ENCODE peak calls at places on chromosomes 4 and X, in five cellular contexts. One of them, this sample, is unnamed.

GRCh38 chr4:185578284-185578683 is 43.0 kb upstream of the PDLIM3 start:
- DNase-seq in EL: no peak
- DNase-seq in right lobe of liver: no peak
- DNase-seq in midbrain: no peak
- DNase-seq in central memory CD4-positive, alpha-beta T cell: no peak
- DNase-seq in this sample: no peak

GRCh38 chrX:103063918-103064434 is at the start of gene BEX1:
- DNase-seq in EL: peak
- DNase-seq in right lobe of liver: peak
- DNase-seq in midbrain: peak
- DNase-seq in central memory CD4-positive, alpha-beta T cell: peak
- DNase-seq in this sample: no peak

GRCh38 chrX:45233541-45233940 is 32.9 kb upstream of the DIPK2B start:
- DNase-seq in EL: no peak
- DNase-seq in right lobe of liver: no peak
- DNase-seq in midbrain: no peak
- DNase-seq in central memory CD4-positive, alpha-beta T cell: no peak
- DNase-seq in this sample: no peak

GRCh38 chr4:5799406-5799805 is 88.4 kb downstream of the EVC start:
- DNase-seq in EL: no peak
- DNase-seq in right lobe of liver: no peak
- DNase-seq in midbrain: no peak
- DNase-seq in central memory CD4-positive, alpha-beta T cell: no peak
- DNase-seq in this sample: no peak

GRCh38 chrX:149830192-149830873 is 48.6 kb downstream of the MAGEA9 start:
- DNase-seq in EL: peak
- DNase-seq in right lobe of liver: no peak
- DNase-seq in midbrain: no peak
- DNase-seq in central memory CD4-positive, alpha-beta T cell: peak
- DNase-seq in this sample: no peak

GRCh38 chr4:26863512-26863911 is 2.9 kb downstream of the STIM2 start:
- DNase-seq in EL: no peak
- DNase-seq in right lobe of liver: no peak
- DNase-seq in midbrain: no peak
- DNase-seq in central memory CD4-positive, alpha-beta T cell: no peak
- DNase-seq in this sample: no peak

GRCh38 chrX:45322382-45322781 is 121.7 kb upstream of the DIPK2B start:
- DNase-seq in EL: peak
- DNase-seq in right lobe of liver: no peak
- DNase-seq in midbrain: peak
- DNase-seq in central memory CD4-positive, alpha-beta T cell: no peak
- DNase-seq in this sample: no peak

GRCh38 chr4:71938776-71939175 is 93.0 kb upstream of the NPFFR2 start:
- DNase-seq in EL: no peak
- DNase-seq in right lobe of liver: no peak
- DNase-seq in midbrain: no peak
- DNase-seq in central memory CD4-positive, alpha-beta T cell: no peak
- DNase-seq in this sample: no peak

GRCh38 chrX:13220916-13221315 is 98.9 kb downstream of the ATXN3L start:
- DNase-seq in EL: peak
- DNase-seq in right lobe of liver: no peak
- DNase-seq in midbrain: no peak
- DNase-seq in central memory CD4-positive, alpha-beta T cell: no peak
- DNase-seq in this sample: no peak

GRCh38 chrX:44244008-44244407 is 99.5 kb downstream of the EFHC2 start:
- DNase-seq in EL: peak
- DNase-seq in right lobe of liver: no peak
- DNase-seq in midbrain: peak
- DNase-seq in central memory CD4-positive, alpha-beta T cell: peak
- DNase-seq in this sample: no peak

GRCh38 chr4:26804876-26805275 is 55.8 kb upstream of the STIM2 start:
- DNase-seq in EL: no peak
- DNase-seq in right lobe of liver: no peak
- DNase-seq in midbrain: no peak
- DNase-seq in central memory CD4-positive, alpha-beta T cell: no peak
- DNase-seq in this sample: no peak

GRCh38 chr4:37689353-37689752 is 3.2 kb upstream of the RELL1 start:
- DNase-seq in EL: no peak
- DNase-seq in right lobe of liver: no peak
- DNase-seq in midbrain: no peak
- DNase-seq in central memory CD4-positive, alpha-beta T cell: no peak
- DNase-seq in this sample: no peak

GRCh38 chr4:5678977-5679376 is 29.4 kb downstream of the EVC2 start:
- DNase-seq in EL: peak
- DNase-seq in right lobe of liver: no peak
- DNase-seq in midbrain: no peak
- DNase-seq in central memory CD4-positive, alpha-beta T cell: no peak
- DNase-seq in this sample: no peak

GRCh38 chr4:20493761-20494353 is 206.4 kb upstream of the PACRGL start:
- DNase-seq in EL: peak
- DNase-seq in right lobe of liver: no peak
- DNase-seq in midbrain: no peak
- DNase-seq in central memory CD4-positive, alpha-beta T cell: no peak
- DNase-seq in this sample: no peak

GRCh38 chrX:120456973-120457372 is 12.1 kb downstream of the LAMP2 start:
- DNase-seq in EL: peak
- DNase-seq in right lobe of liver: no peak
- DNase-seq in midbrain: no peak
- DNase-seq in central memory CD4-positive, alpha-beta T cell: peak
- DNase-seq in this sample: no peak

GRCh38 chr4:151324449-151325319 is 721 bp downstream of the SH3D19 start:
- DNase-seq in EL: peak
- DNase-seq in right lobe of liver: peak
- DNase-seq in midbrain: peak
- DNase-seq in central memory CD4-positive, alpha-beta T cell: no peak
- DNase-seq in this sample: peak

GRCh38 chrX:150643271-150643670 is 49.9 kb upstream of the MTMR1 start:
- DNase-seq in EL: no peak
- DNase-seq in right lobe of liver: no peak
- DNase-seq in midbrain: no peak
- DNase-seq in central memory CD4-positive, alpha-beta T cell: no peak
- DNase-seq in this sample: no peak

GRCh38 chr4:157804986-157805385 is 367.8 kb downstream of the GASK1B start:
- DNase-seq in EL: no peak
- DNase-seq in right lobe of liver: no peak
- DNase-seq in midbrain: no peak
- DNase-seq in central memory CD4-positive, alpha-beta T cell: no peak
- DNase-seq in this sample: no peak

GRCh38 chr4:113292371-113293042 is 243.1 kb downstream of the ANK2 start:
- DNase-seq in EL: peak
- DNase-seq in right lobe of liver: no peak
- DNase-seq in midbrain: peak
- DNase-seq in central memory CD4-positive, alpha-beta T cell: no peak
- DNase-seq in this sample: peak

GRCh38 chr4:153008578-153009199 is 72.6 kb downstream of the FHDC1 start:
- DNase-seq in EL: no peak
- DNase-seq in right lobe of liver: no peak
- DNase-seq in midbrain: no peak
- DNase-seq in central memory CD4-positive, alpha-beta T cell: no peak
- DNase-seq in this sample: no peak

GRCh38 chr4:156321203-156321602 is 367.5 kb upstream of the CTSO start:
- DNase-seq in EL: peak
- DNase-seq in right lobe of liver: no peak
- DNase-seq in midbrain: no peak
- DNase-seq in central memory CD4-positive, alpha-beta T cell: no peak
- DNase-seq in this sample: no peak

GRCh38 chr4:4289575-4289929 is 402 bp downstream of the LYAR start:
- DNase-seq in EL: no peak
- DNase-seq in right lobe of liver: no peak
- DNase-seq in midbrain: no peak
- DNase-seq in central memory CD4-positive, alpha-beta T cell: no peak
- DNase-seq in this sample: no peak

This sample was measured in sciatic nerve.